ENCODE peak calls at places on chromosomes 7 and 10, in eight cellular contexts. One of them, this sample, is unnamed.

GRCh38 chr7:423312-424260 is 96.1 kb downstream of the PDGFA start:
- DNase-seq in lung: no peak
- DNase-seq in activated T-cell treated with anti-CD3 and anti-CD28 coated beads for 1 hour: no peak
- DNase-seq in fibroblast of the aortic adventitia: no peak
- DNase-seq in PC-3: no peak
- DNase-seq in stimulated activated naive B cell treated with anti-CD40 and anti-IgM and Interleukin-4, amounts not matched to agents 10 μg/mL and 1 μg/mL and 100 μg/mL, for 72 hours: no peak
- DNase-seq in activated CD4-positive, alpha-beta T cell treated with anti-CD3 and anti-CD28 coated beads for 4 hours: no peak
- DNase-seq in stimulated activated CD4-positive, alpha-beta T cell treated with anti-CD3 and anti-CD28 coated beads, Interleukin-2, amount 100 ng/mL, for 48 hours: no peak
- DNase-seq in this sample: peak; percentile 26

GRCh38 chr7:67937717-67938191 is 941.1 kb downstream of the TYW1 start:
- DNase-seq in lung: peak; percentile 38
- DNase-seq in activated T-cell treated with anti-CD3 and anti-CD28 coated beads for 1 hour: no peak
- DNase-seq in fibroblast of the aortic adventitia: peak; percentile 59
- DNase-seq in PC-3: peak; percentile 1
- DNase-seq in stimulated activated naive B cell treated with anti-CD40 and anti-IgM and Interleukin-4, amounts not matched to agents 10 μg/mL and 1 μg/mL and 100 μg/mL, for 72 hours: no peak
- DNase-seq in activated CD4-positive, alpha-beta T cell treated with anti-CD3 and anti-CD28 coated beads for 4 hours: no peak
- DNase-seq in stimulated activated CD4-positive, alpha-beta T cell treated with anti-CD3 and anti-CD28 coated beads, Interleukin-2, amount 100 ng/mL, for 48 hours: no peak
- DNase-seq in this sample: peak; percentile 89

GRCh38 chr7:88437132-88437531 is 130.4 kb upstream of the STEAP4 start:
- DNase-seq in lung: no peak
- DNase-seq in activated T-cell treated with anti-CD3 and anti-CD28 coated beads for 1 hour: no peak
- DNase-seq in fibroblast of the aortic adventitia: no peak
- DNase-seq in PC-3: no peak
- DNase-seq in stimulated activated naive B cell treated with anti-CD40 and anti-IgM and Interleukin-4, amounts not matched to agents 10 μg/mL and 1 μg/mL and 100 μg/mL, for 72 hours: no peak
- DNase-seq in activated CD4-positive, alpha-beta T cell treated with anti-CD3 and anti-CD28 coated beads for 4 hours: no peak
- DNase-seq in stimulated activated CD4-positive, alpha-beta T cell treated with anti-CD3 and anti-CD28 coated beads, Interleukin-2, amount 100 ng/mL, for 48 hours: no peak
- DNase-seq in this sample: no peak

GRCh38 chr10:113961261-113961938 is 82.3 kb upstream of the ADRB1 start:
- DNase-seq in lung: no peak
- DNase-seq in activated T-cell treated with anti-CD3 and anti-CD28 coated beads for 1 hour: peak; percentile 43
- DNase-seq in fibroblast of the aortic adventitia: no peak
- DNase-seq in PC-3: no peak
- DNase-seq in stimulated activated naive B cell treated with anti-CD40 and anti-IgM and Interleukin-4, amounts not matched to agents 10 μg/mL and 1 μg/mL and 100 μg/mL, for 72 hours: peak; percentile 21
- DNase-seq in activated CD4-positive, alpha-beta T cell treated with anti-CD3 and anti-CD28 coated beads for 4 hours: peak; percentile 58
- DNase-seq in stimulated activated CD4-positive, alpha-beta T cell treated with anti-CD3 and anti-CD28 coated beads, Interleukin-2, amount 100 ng/mL, for 48 hours: peak; percentile 21
- DNase-seq in this sample: no peak

GRCh38 chr10:89032141-89032814 is 41.7 kb downstream of the FAS start:
- DNase-seq in lung: peak; percentile 60
- DNase-seq in activated T-cell treated with anti-CD3 and anti-CD28 coated beads for 1 hour: no peak
- DNase-seq in fibroblast of the aortic adventitia: peak; percentile 80
- DNase-seq in PC-3: peak; percentile 77
- DNase-seq in stimulated activated naive B cell treated with anti-CD40 and anti-IgM and Interleukin-4, amounts not matched to agents 10 μg/mL and 1 μg/mL and 100 μg/mL, for 72 hours: peak; percentile 31
- DNase-seq in activated CD4-positive, alpha-beta T cell treated with anti-CD3 and anti-CD28 coated beads for 4 hours: peak; percentile 41
- DNase-seq in stimulated activated CD4-positive, alpha-beta T cell treated with anti-CD3 and anti-CD28 coated beads, Interleukin-2, amount 100 ng/mL, for 48 hours: peak; percentile 40
- DNase-seq in this sample: no peak

GRCh38 chr7:134571746-134572461 is 23.0 kb downstream of the AKR1B15 start:
- DNase-seq in lung: no peak
- DNase-seq in activated T-cell treated with anti-CD3 and anti-CD28 coated beads for 1 hour: no peak
- DNase-seq in fibroblast of the aortic adventitia: no peak
- DNase-seq in PC-3: no peak
- DNase-seq in stimulated activated naive B cell treated with anti-CD40 and anti-IgM and Interleukin-4, amounts not matched to agents 10 μg/mL and 1 μg/mL and 100 μg/mL, for 72 hours: no peak
- DNase-seq in activated CD4-positive, alpha-beta T cell treated with anti-CD3 and anti-CD28 coated beads for 4 hours: no peak
- DNase-seq in stimulated activated CD4-positive, alpha-beta T cell treated with anti-CD3 and anti-CD28 coated beads, Interleukin-2, amount 100 ng/mL, for 48 hours: no peak
- DNase-seq in this sample: no peak

GRCh38 chr10:91907914-91908357 is 1.4 kb downstream of the FGFBP3 start:
- DNase-seq in lung: no peak
- DNase-seq in activated T-cell treated with anti-CD3 and anti-CD28 coated beads for 1 hour: no peak
- DNase-seq in fibroblast of the aortic adventitia: peak; percentile 10
- DNase-seq in PC-3: no peak
- DNase-seq in stimulated activated naive B cell treated with anti-CD40 and anti-IgM and Interleukin-4, amounts not matched to agents 10 μg/mL and 1 μg/mL and 100 μg/mL, for 72 hours: no peak
- DNase-seq in activated CD4-positive, alpha-beta T cell treated with anti-CD3 and anti-CD28 coated beads for 4 hours: no peak
- DNase-seq in stimulated activated CD4-positive, alpha-beta T cell treated with anti-CD3 and anti-CD28 coated beads, Interleukin-2, amount 100 ng/mL, for 48 hours: no peak
- DNase-seq in this sample: no peak

GRCh38 chr7:139557857-139558581 is 34.5 kb downstream of the CLEC2L start:
- DNase-seq in lung: no peak
- DNase-seq in activated T-cell treated with anti-CD3 and anti-CD28 coated beads for 1 hour: no peak
- DNase-seq in fibroblast of the aortic adventitia: no peak
- DNase-seq in PC-3: no peak
- DNase-seq in stimulated activated naive B cell treated with anti-CD40 and anti-IgM and Interleukin-4, amounts not matched to agents 10 μg/mL and 1 μg/mL and 100 μg/mL, for 72 hours: no peak
- DNase-seq in activated CD4-positive, alpha-beta T cell treated with anti-CD3 and anti-CD28 coated beads for 4 hours: no peak
- DNase-seq in stimulated activated CD4-positive, alpha-beta T cell treated with anti-CD3 and anti-CD28 coated beads, Interleukin-2, amount 100 ng/mL, for 48 hours: no peak
- DNase-seq in this sample: peak; percentile 40

GRCh38 chr10:118965636-118966035 is 63.9 kb upstream of the NANOS1 start:
- DNase-seq in lung: no peak
- DNase-seq in activated T-cell treated with anti-CD3 and anti-CD28 coated beads for 1 hour: no peak
- DNase-seq in fibroblast of the aortic adventitia: no peak
- DNase-seq in PC-3: no peak
- DNase-seq in stimulated activated naive B cell treated with anti-CD40 and anti-IgM and Interleukin-4, amounts not matched to agents 10 μg/mL and 1 μg/mL and 100 μg/mL, for 72 hours: no peak
- DNase-seq in activated CD4-positive, alpha-beta T cell treated with anti-CD3 and anti-CD28 coated beads for 4 hours: no peak
- DNase-seq in stimulated activated CD4-positive, alpha-beta T cell treated with anti-CD3 and anti-CD28 coated beads, Interleukin-2, amount 100 ng/mL, for 48 hours: no peak
- DNase-seq in this sample: no peak

GRCh38 chr10:48252354-48252650 is 22.2 kb downstream of the FRMPD2 start:
- DNase-seq in lung: no peak
- DNase-seq in activated T-cell treated with anti-CD3 and anti-CD28 coated beads for 1 hour: no peak
- DNase-seq in fibroblast of the aortic adventitia: no peak
- DNase-seq in PC-3: no peak
- DNase-seq in stimulated activated naive B cell treated with anti-CD40 and anti-IgM and Interleukin-4, amounts not matched to agents 10 μg/mL and 1 μg/mL and 100 μg/mL, for 72 hours: no peak
- DNase-seq in activated CD4-positive, alpha-beta T cell treated with anti-CD3 and anti-CD28 coated beads for 4 hours: no peak
- DNase-seq in stimulated activated CD4-positive, alpha-beta T cell treated with anti-CD3 and anti-CD28 coated beads, Interleukin-2, amount 100 ng/mL, for 48 hours: no peak
- DNase-seq in this sample: no peak

GRCh38 chr10:77251297-77252013 is 386.2 kb downstream of the KCNMA1 start:
- DNase-seq in lung: no peak
- DNase-seq in activated T-cell treated with anti-CD3 and anti-CD28 coated beads for 1 hour: no peak
- DNase-seq in fibroblast of the aortic adventitia: peak; percentile 53
- DNase-seq in PC-3: peak; percentile 92
- DNase-seq in stimulated activated naive B cell treated with anti-CD40 and anti-IgM and Interleukin-4, amounts not matched to agents 10 μg/mL and 1 μg/mL and 100 μg/mL, for 72 hours: no peak
- DNase-seq in activated CD4-positive, alpha-beta T cell treated with anti-CD3 and anti-CD28 coated beads for 4 hours: no peak
- DNase-seq in stimulated activated CD4-positive, alpha-beta T cell treated with anti-CD3 and anti-CD28 coated beads, Interleukin-2, amount 100 ng/mL, for 48 hours: no peak
- DNase-seq in this sample: peak; percentile 37

GRCh38 chr10:46031648-46032532 is 1.5 kb upstream of the NCOA4 start:
- DNase-seq in lung: no peak
- DNase-seq in activated T-cell treated with anti-CD3 and anti-CD28 coated beads for 1 hour: no peak
- DNase-seq in fibroblast of the aortic adventitia: peak; percentile 55
- DNase-seq in PC-3: no peak
- DNase-seq in stimulated activated naive B cell treated with anti-CD40 and anti-IgM and Interleukin-4, amounts not matched to agents 10 μg/mL and 1 μg/mL and 100 μg/mL, for 72 hours: no peak
- DNase-seq in activated CD4-positive, alpha-beta T cell treated with anti-CD3 and anti-CD28 coated beads for 4 hours: no peak
- DNase-seq in stimulated activated CD4-positive, alpha-beta T cell treated with anti-CD3 and anti-CD28 coated beads, Interleukin-2, amount 100 ng/mL, for 48 hours: no peak
- DNase-seq in this sample: no peak

GRCh38 chr10:841535-841934 is 90.0 kb downstream of the LARP4B start:
- DNase-seq in lung: no peak
- DNase-seq in activated T-cell treated with anti-CD3 and anti-CD28 coated beads for 1 hour: no peak
- DNase-seq in fibroblast of the aortic adventitia: no peak
- DNase-seq in PC-3: no peak
- DNase-seq in stimulated activated naive B cell treated with anti-CD40 and anti-IgM and Interleukin-4, amounts not matched to agents 10 μg/mL and 1 μg/mL and 100 μg/mL, for 72 hours: no peak
- DNase-seq in activated CD4-positive, alpha-beta T cell treated with anti-CD3 and anti-CD28 coated beads for 4 hours: no peak
- DNase-seq in stimulated activated CD4-positive, alpha-beta T cell treated with anti-CD3 and anti-CD28 coated beads, Interleukin-2, amount 100 ng/mL, for 48 hours: no peak
- DNase-seq in this sample: no peak

GRCh38 chr10:30918651-30919050 is 113.0 kb downstream of the ZNF438 start:
- DNase-seq in lung: no peak
- DNase-seq in activated T-cell treated with anti-CD3 and anti-CD28 coated beads for 1 hour: no peak
- DNase-seq in fibroblast of the aortic adventitia: no peak
- DNase-seq in PC-3: no peak
- DNase-seq in stimulated activated naive B cell treated with anti-CD40 and anti-IgM and Interleukin-4, amounts not matched to agents 10 μg/mL and 1 μg/mL and 100 μg/mL, for 72 hours: no peak
- DNase-seq in activated CD4-positive, alpha-beta T cell treated with anti-CD3 and anti-CD28 coated beads for 4 hours: no peak
- DNase-seq in stimulated activated CD4-positive, alpha-beta T cell treated with anti-CD3 and anti-CD28 coated beads, Interleukin-2, amount 100 ng/mL, for 48 hours: no peak
- DNase-seq in this sample: no peak

GRCh38 chr10:23294638-23295247 is 49.9 kb downstream of the C10orf67 start:
- DNase-seq in lung: no peak
- DNase-seq in activated T-cell treated with anti-CD3 and anti-CD28 coated beads for 1 hour: no peak
- DNase-seq in fibroblast of the aortic adventitia: peak; percentile 36
- DNase-seq in PC-3: peak; percentile 33
- DNase-seq in stimulated activated naive B cell treated with anti-CD40 and anti-IgM and Interleukin-4, amounts not matched to agents 10 μg/mL and 1 μg/mL and 100 μg/mL, for 72 hours: no peak
- DNase-seq in activated CD4-positive, alpha-beta T cell treated with anti-CD3 and anti-CD28 coated beads for 4 hours: no peak
- DNase-seq in stimulated activated CD4-positive, alpha-beta T cell treated with anti-CD3 and anti-CD28 coated beads, Interleukin-2, amount 100 ng/mL, for 48 hours: no peak
- DNase-seq in this sample: peak; percentile 32

GRCh38 chr10:104045151-104046089 is 40.3 kb downstream of the COL17A1 start:
- DNase-seq in lung: peak; percentile 59
- DNase-seq in activated T-cell treated with anti-CD3 and anti-CD28 coated beads for 1 hour: no peak
- DNase-seq in fibroblast of the aortic adventitia: peak; percentile 88
- DNase-seq in PC-3: peak; percentile 80
- DNase-seq in stimulated activated naive B cell treated with anti-CD40 and anti-IgM and Interleukin-4, amounts not matched to agents 10 μg/mL and 1 μg/mL and 100 μg/mL, for 72 hours: no peak
- DNase-seq in activated CD4-positive, alpha-beta T cell treated with anti-CD3 and anti-CD28 coated beads for 4 hours: no peak
- DNase-seq in stimulated activated CD4-positive, alpha-beta T cell treated with anti-CD3 and anti-CD28 coated beads, Interleukin-2, amount 100 ng/mL, for 48 hours: no peak
- DNase-seq in this sample: peak; percentile 74

GRCh38 chr7:44348300-44348699 is 22.9 kb upstream of the CAMK2B start:
- DNase-seq in lung: no peak
- DNase-seq in activated T-cell treated with anti-CD3 and anti-CD28 coated beads for 1 hour: no peak
- DNase-seq in fibroblast of the aortic adventitia: peak; percentile 42
- DNase-seq in PC-3: peak; percentile 50
- DNase-seq in stimulated activated naive B cell treated with anti-CD40 and anti-IgM and Interleukin-4, amounts not matched to agents 10 μg/mL and 1 μg/mL and 100 μg/mL, for 72 hours: no peak
- DNase-seq in activated CD4-positive, alpha-beta T cell treated with anti-CD3 and anti-CD28 coated beads for 4 hours: no peak
- DNase-seq in stimulated activated CD4-positive, alpha-beta T cell treated with anti-CD3 and anti-CD28 coated beads, Interleukin-2, amount 100 ng/mL, for 48 hours: no peak
- DNase-seq in this sample: peak; percentile 69

GRCh38 chr10:34885901-34886300 is 70.8 kb upstream of the PARD3 start:
- DNase-seq in lung: no peak
- DNase-seq in activated T-cell treated with anti-CD3 and anti-CD28 coated beads for 1 hour: no peak
- DNase-seq in fibroblast of the aortic adventitia: no peak
- DNase-seq in PC-3: peak; percentile 59
- DNase-seq in stimulated activated naive B cell treated with anti-CD40 and anti-IgM and Interleukin-4, amounts not matched to agents 10 μg/mL and 1 μg/mL and 100 μg/mL, for 72 hours: no peak
- DNase-seq in activated CD4-positive, alpha-beta T cell treated with anti-CD3 and anti-CD28 coated beads for 4 hours: no peak
- DNase-seq in stimulated activated CD4-positive, alpha-beta T cell treated with anti-CD3 and anti-CD28 coated beads, Interleukin-2, amount 100 ng/mL, for 48 hours: no peak
- DNase-seq in this sample: peak; percentile 95

GRCh38 chr7:22356855-22357310 is at the start of gene RAPGEF5:
- DNase-seq in lung: no peak
- DNase-seq in activated T-cell treated with anti-CD3 and anti-CD28 coated beads for 1 hour: no peak
- DNase-seq in fibroblast of the aortic adventitia: no peak
- DNase-seq in PC-3: peak; percentile 67
- DNase-seq in stimulated activated naive B cell treated with anti-CD40 and anti-IgM and Interleukin-4, amounts not matched to agents 10 μg/mL and 1 μg/mL and 100 μg/mL, for 72 hours: peak; percentile 7
- DNase-seq in activated CD4-positive, alpha-beta T cell treated with anti-CD3 and anti-CD28 coated beads for 4 hours: no peak
- DNase-seq in stimulated activated CD4-positive, alpha-beta T cell treated with anti-CD3 and anti-CD28 coated beads, Interleukin-2, amount 100 ng/mL, for 48 hours: no peak
- DNase-seq in this sample: no peak

This sample was measured in SK-MEL-5.